ENCODE peak calls at places on chromosomes 16 and 17, in six cellular contexts. N is AG10803, C is heart right ventricle, H is psoas muscle, A is HAP-1, I is cardiac muscle cell. G is an unnamed sample.

GRCh38 chr17:80441133-80441578 is 26.2 kb downstream of the ENDOV start:
- DNase-seq in C (peak), H (peak), N (peak), I (peak), A (peak), G (peak)

GRCh38 chr17:72503556-72503955 is 382.7 kb downstream of the SOX9 start:
- DNase-seq in I (no peak), H (no peak), C (no peak), N (no peak), A (no peak), G (no peak)

GRCh38 chr17:36534117-36534880 is at the start of gene MYO19:
- DNase-seq in A (peak), N (peak), C (peak), H (peak), I (peak), G (peak)

GRCh38 chr17:50871898-50872297 is 5.7 kb upstream of the TOB1 start:
- DNase-seq in N (no peak), A (no peak), C (no peak), H (no peak), I (no peak), G (no peak)

GRCh38 chr17:81923302-81924260 is 4.0 kb downstream of the MAFG start:
- DNase-seq in C (peak), A (no peak), I (peak), H (peak), N (peak), G (peak)

GRCh38 chr17:33297643-33298042 is 4.5 kb upstream of the ASIC2 start:
- DNase-seq in N (no peak), C (no peak), I (no peak), A (no peak), H (no peak), G (no peak)

GRCh38 chr17:55225237-55225636 is 39.5 kb upstream of the HLF start:
- DNase-seq in I (no peak), A (no peak), C (no peak), N (no peak), H (no peak), G (no peak)

GRCh38 chr17:1120596-1121441 is 59.0 kb downstream of the ABR start:
- DNase-seq in N (no peak), A (no peak), H (no peak), C (no peak), I (no peak), G (no peak)

GRCh38 chr16:77289331-77289809 is 90.2 kb downstream of the SYCE1L start:
- DNase-seq in C (no peak), N (peak), I (peak), H (no peak), A (no peak), G (no peak)

GRCh38 chr17:17739388-17740066 is 58.3 kb downstream of the RAI1 start:
- DNase-seq in I (no peak), C (no peak), A (no peak), H (no peak), N (peak), G (peak)

GRCh38 chr17:82475458-82475857 is 16.9 kb downstream of the NARF start:
- DNase-seq in I (no peak), C (no peak), N (no peak), H (no peak), A (no peak), G (no peak)

GRCh38 chr17:27306276-27306820 is 12.4 kb downstream of the WSB1 start:
- DNase-seq in H (no peak), N (no peak), C (no peak), A (no peak), I (no peak), G (no peak)

GRCh38 chr17:17924131-17924856 is 47.9 kb downstream of the TOM1L2 start:
- DNase-seq in N (peak), I (no peak), C (no peak), A (no peak), H (no peak), G (no peak)

GRCh38 chr17:77527836-77528505 is 387.2 kb downstream of the SEC14L1 start:
- DNase-seq in C (no peak), N (no peak), H (peak), A (no peak), I (no peak), G (no peak)

GRCh38 chr16:69861276-69862030 is 89.7 kb upstream of the CLEC18A start:
- DNase-seq in C (peak), H (no peak), A (peak), I (peak), N (peak), G (no peak)

GRCh38 chr17:31509805-31510177 is 118.3 kb downstream of the RAB11FIP4 start:
- DNase-seq in H (peak), C (no peak), A (no peak), I (no peak), N (no peak), G (no peak)
- H3K4me3 ChIP-seq in H (no peak), C (no peak), A (no peak), I (no peak), N (no peak), G (no peak)

GRCh38 chr16:87333101-87333500 is 15.9 kb upstream of the C16orf95 start:
- DNase-seq in H (peak), N (no peak), A (no peak), C (no peak), I (no peak), G (peak)

GRCh38 chr16:87333581-87334331 is 16.6 kb upstream of the C16orf95 start:
- DNase-seq in C (no peak), I (no peak), N (no peak), A (no peak), H (peak), G (peak)

GRCh38 chr16:87335968-87336849 is 19.0 kb upstream of the C16orf95 start:
- DNase-seq in H (peak), A (no peak), N (no peak), I (no peak), C (no peak), G (no peak)

GRCh38 chr16:87335306-87335967 is 18.2 kb upstream of the C16orf95 start:
- DNase-seq in N (no peak), H (peak), I (no peak), C (no peak), A (no peak), G (no peak)

GRCh38 chr16:87334611-87335305 is 17.6 kb upstream of the C16orf95 start:
- DNase-seq in I (no peak), N (no peak), A (no peak), H (peak), C (no peak), G (no peak)
- H3K4me3 ChIP-seq in I (no peak), N (no peak), A (no peak), H (no peak), C (no peak), G (no peak)

DNA sequence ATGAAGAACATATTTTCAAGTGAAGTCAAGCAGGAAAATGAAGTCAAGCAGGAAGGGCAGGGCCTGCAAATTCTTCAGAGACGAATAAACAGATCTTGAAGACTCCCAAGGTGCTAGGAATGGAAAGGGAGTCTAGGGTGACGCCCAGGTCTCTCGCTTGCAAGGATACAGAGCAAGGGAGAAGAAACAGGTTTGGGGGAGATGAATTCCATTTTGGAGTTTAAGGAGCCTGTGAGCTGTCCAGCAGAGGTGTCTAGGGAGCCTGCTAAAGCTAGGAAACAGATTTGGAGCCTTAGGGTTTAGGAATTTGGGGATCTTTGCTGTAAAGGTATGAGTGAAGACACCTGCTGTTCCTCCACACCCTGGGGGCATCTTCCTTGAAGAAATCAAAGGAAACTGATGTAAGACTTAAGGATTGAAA is 2.0 kb upstream of the UNKL start:
- DNase-seq in N (no peak), I (no peak), H (no peak), C (no peak), A (no peak), G (no peak)
- H3K4me3 ChIP-seq in N (no peak), I (no peak), H (no peak), C (no peak), A (no peak), G (no peak)

GRCh38 chr16:73053379-73054130 is 5.6 kb upstream of the ZFHX3 start:
- DNase-seq in N (no peak), A (peak), C (no peak), H (peak), I (no peak), G (no peak)
- H3K4me3 ChIP-seq in N (no peak), A (no peak), C (no peak), H (peak), I (no peak), G (no peak)

GRCh38 chr16:57800213-57801097 is 1.8 kb downstream of the KIFC3 start:
- DNase-seq in C (no peak), A (no peak), N (no peak), H (no peak), I (no peak), G (no peak)
- H3K4me3 ChIP-seq in C (peak), A (no peak), N (peak), H (peak), I (no peak), G (peak)

DNA sequence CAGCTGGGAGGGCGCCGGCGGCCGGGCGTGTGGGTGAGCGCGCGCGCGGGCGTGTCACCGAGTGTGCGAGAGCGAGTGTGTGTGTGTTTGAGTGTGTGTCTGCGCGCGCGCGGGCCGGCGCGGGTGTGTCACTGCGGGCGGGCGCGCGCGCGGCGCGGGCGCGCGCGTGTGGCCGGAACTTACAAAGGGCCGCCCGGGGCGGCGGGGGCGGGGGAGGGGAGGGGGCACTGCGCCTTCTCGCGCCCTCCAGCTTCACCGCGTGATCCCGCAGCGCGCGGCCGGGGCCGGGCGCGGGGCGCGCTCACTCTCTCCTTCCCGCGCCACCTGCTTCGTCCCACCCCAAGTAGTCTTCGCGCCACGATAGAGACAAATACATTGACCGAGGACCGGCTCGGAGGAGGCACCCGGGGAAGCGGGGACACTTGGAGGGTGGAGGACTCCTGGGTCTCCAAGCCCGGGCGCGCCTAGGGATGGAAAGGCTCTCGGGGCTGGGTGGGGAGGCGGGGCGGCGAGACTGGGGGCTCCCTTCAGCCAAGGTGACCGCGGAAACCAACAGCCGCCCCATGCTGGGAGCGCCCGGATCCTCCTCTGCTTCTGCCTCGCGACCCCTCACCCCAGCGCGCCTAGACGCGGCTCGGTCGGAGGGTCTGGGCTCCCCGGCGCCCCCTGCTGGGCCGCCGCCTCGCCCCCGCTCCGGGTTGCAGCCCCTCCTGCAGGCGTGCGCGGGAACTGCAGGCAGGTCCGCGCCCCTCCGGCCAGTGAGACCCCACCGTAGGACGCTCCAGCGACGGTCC is at the start of gene SRCIN1:
- DNase-seq in A (peak), H (peak), I (peak), N (no peak), C (no peak), G (peak)
- H3K4me3 ChIP-seq in A (peak), H (peak), I (peak), N (peak), C (peak), G (peak)

DNA sequence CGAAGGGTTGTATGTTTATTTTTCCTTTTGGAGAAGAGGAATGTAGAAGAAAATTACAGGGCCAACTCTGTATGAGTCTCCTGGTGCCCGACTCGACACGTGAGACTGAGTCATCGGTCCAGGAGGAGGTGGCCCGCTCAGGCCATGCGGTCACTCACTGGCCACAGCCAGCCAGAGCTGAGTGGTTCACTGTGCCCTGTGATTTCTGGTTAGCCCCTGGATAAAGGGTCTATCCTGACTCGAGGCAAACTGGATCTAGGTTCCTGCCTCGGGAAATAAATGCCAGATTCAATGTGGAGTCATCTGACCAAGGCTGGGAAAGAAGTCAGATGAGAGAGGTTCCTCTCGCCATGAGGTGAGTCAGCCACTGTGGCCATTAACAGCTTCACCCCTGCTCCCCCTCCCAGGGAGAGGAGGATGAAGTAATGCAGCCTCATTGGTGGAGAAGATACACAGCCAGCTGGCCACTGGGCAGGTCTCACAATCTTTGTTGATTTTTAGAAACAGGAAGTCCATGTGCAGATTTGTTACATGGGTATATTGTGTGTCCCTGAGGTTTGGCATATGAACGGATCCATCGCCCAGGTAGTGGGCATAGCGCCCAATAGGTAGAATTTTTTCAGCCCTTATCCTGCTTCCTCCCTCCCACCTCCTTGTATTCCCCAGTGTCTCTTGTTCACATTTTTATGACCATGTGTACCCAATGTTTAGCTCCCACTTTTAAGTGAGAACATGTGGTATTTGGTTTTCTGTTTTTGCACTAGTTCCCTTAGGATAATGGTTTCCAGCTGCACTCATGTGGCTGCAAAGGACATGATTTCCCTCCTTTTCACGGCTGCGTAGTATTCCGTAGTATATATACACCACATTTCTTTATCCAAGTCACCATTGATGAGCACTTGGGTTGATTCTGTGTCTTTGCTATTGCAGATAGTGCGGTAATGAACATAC is 21.7 kb upstream of the USP36 start:
- DNase-seq in C (peak), I (no peak), N (peak), H (peak), A (no peak), G (peak)
- H3K4me3 ChIP-seq in C (no peak), I (no peak), N (peak), H (no peak), A (no peak), G (no peak)

GRCh38 chr16:87942680-87943079 is 6.4 kb upstream of the CA5A start:
- DNase-seq in H (peak), I (no peak), N (no peak), C (no peak), A (no peak), G (no peak)

GRCh38 chr16:87948119-87948545 is 3.1 kb upstream of the BANP start:
- DNase-seq in N (no peak), C (no peak), H (no peak), I (no peak), A (no peak), G (no peak)

GRCh38 chr16:87947356-87948118 is 3.7 kb upstream of the BANP start:
- DNase-seq in H (no peak), I (no peak), C (no peak), A (no peak), N (no peak), G (no peak)

GRCh38 chr16:87946596-87947350 is 4.5 kb upstream of the BANP start:
- DNase-seq in A (no peak), I (no peak), N (no peak), C (no peak), H (no peak), G (no peak)

DNA sequence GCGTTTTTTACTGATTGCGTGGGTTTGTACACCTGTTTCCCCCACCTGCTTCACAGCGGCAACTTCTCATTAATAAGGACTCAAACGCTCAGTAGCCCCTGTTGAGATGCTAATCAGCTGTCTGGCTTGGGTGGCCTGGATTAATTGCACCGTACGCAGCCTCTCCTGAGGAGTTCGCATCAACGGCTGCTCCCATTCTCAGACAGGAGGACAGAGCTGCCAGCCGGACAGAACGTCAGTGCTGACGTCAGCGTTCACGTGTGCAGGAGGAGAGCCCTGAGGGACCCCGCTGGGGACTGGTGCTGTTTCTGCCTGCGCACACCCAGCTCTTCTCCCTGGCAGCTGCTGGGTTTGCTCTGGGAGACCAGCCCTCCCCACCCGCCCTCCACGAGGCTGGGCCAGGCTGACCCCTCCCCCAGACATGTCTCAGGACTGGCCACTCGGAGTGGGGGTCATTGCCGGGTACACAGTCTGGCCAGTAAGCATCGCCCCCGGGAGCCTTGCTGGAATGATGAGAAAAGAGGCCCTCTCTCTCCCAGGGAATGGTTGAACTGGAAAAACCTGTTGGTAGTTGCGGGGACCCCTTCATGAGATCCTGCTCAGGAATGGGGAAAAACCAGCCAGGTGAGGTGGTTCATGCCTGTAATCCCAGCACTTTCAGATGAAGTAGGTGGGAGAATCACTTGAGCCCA is 5.7 kb upstream of the BANP start:
- DNase-seq in I (peak), H (peak), N (peak), C (peak), A (no peak), G (peak)
- H3K4me3 ChIP-seq in I (no peak), H (peak), N (peak), C (peak), A (no peak), G (peak)

GRCh38 chr17:44758414-44759095 is at the start of gene ADAM11:
- DNase-seq in I (peak), C (no peak), A (no peak), H (no peak), N (no peak), G (no peak)

GRCh38 chr17:44759916-44760243 is 1.1 kb downstream of the ADAM11 start:
- DNase-seq in I (no peak), C (no peak), A (no peak), H (no peak), N (no peak), G (no peak)

GRCh38 chr17:44757045-44757917 is 1.5 kb upstream of the ADAM11 start:
- DNase-seq in A (no peak), C (peak), H (no peak), N (no peak), I (peak), G (peak)

GRCh38 chr17:44759096-44759915 is 518 bp downstream of the ADAM11 start:
- DNase-seq in C (no peak), A (no peak), N (no peak), H (no peak), I (peak), G (no peak)

DNA sequence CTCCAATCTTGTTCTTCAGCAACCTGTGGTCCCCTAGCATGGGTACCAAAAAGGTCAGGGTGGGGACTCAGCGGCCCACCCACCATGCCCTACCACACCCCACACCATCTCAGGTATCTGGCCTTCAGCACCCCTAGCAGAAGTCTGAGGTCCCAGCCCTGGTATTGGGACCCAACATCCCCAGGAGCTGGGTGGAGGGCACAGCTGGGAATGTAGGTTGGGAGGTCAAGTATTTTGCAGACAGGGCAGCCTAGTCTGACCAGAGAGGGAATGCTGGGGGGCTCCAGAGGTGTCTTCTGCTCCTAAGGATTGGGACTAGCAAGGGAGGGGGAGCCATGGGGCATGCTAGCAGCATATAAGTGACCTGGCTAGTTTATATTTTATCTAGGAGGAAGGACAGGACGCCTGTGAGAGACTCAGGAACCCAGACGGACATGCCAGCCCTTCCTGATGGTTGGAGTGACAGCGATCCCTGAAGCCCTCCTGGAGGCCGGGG is 822 bp upstream of the ADAM11 start:
- DNase-seq in C (no peak), N (no peak), I (no peak), H (no peak), A (no peak), G (no peak)
- H3K4me3 ChIP-seq in C (no peak), N (no peak), I (peak), H (no peak), A (no peak), G (no peak)